ENCODE peak calls at places on chromosomes 12 and 14, in five cellular contexts. F is osteocyte; R is activated B cell treated with CpG ODN at 0.5 μM for 24 hours; U is effector CD4-positive, alpha-beta T cell; N is SW 1271. X is an unnamed sample.

GRCh38 chr12:92398565-92399309 is 253.1 kb upstream of the BTG1 start:
- DNase-seq in F (no peak), R (no peak), U (peak; percentile 14), N (no peak), X (no peak)

GRCh38 chr12:12470751-12471300 is 91.8 kb downstream of the DUSP16 start:
- DNase-seq in F (no peak), R (no peak), U (no peak), N (no peak), X (no peak)

GRCh38 chr12:109276160-109276559 is 32.9 kb downstream of the FOXN4 start:
- DNase-seq in F (no peak), R (no peak), U (no peak), N (no peak), X (no peak)

GRCh38 chr12:27531916-27532315 is 7.9 kb downstream of the PPFIBP1 start:
- DNase-seq in F (no peak), R (no peak), U (no peak), N (no peak), X (no peak)

GRCh38 chr12:56616924-56617323 is 13.2 kb downstream of the BAZ2A start:
- DNase-seq in F (no peak), R (no peak), U (no peak), N (no peak), X (no peak)

GRCh38 chr12:89185889-89186288 is 166.4 kb downstream of the DUSP6 start:
- DNase-seq in F (no peak), R (no peak), U (no peak), N (no peak), X (no peak)

GRCh38 chr12:115820661-115821060 is 456.8 kb downstream of the MED13L start:
- DNase-seq in F (no peak), R (no peak), U (no peak), N (no peak), X (no peak)

GRCh38 chr12:93712204-93712603 is 35.0 kb downstream of the CRADD start:
- DNase-seq in F (no peak), R (no peak), U (no peak), N (no peak), X (no peak)

GRCh38 chr14:50347521-50347920 is 35.4 kb downstream of the DMAC2L start:
- DNase-seq in F (no peak), R (no peak), U (no peak), N (no peak), X (no peak)

GRCh38 chr12:67966560-67966959 is 22.7 kb upstream of the IFNG-AS1 start:
- DNase-seq in F (no peak), R (no peak), U (no peak), N (no peak), X (no peak)

GRCh38 chr14:21703357-21704339 is 30.0 kb upstream of the OR4E1 start:
- DNase-seq in F (no peak), R (no peak), U (no peak), N (no peak), X (no peak)

GRCh38 chr14:86938356-86938755 is 1054.6 kb downstream of the GALC start:
- DNase-seq in F (no peak), R (no peak), U (no peak), N (no peak), X (peak; percentile 53)

GRCh38 chr12:19988918-19989317 is 379.4 kb upstream of the PDE3A start:
- DNase-seq in F (no peak), R (no peak), U (no peak), N (no peak), X (no peak)

GRCh38 chr12:76028649-76029277 is 2.8 kb downstream of the PHLDA1 start:
- DNase-seq in F (no peak), R (no peak), U (no peak), N (no peak), X (no peak)

GRCh38 chr14:31774567-31774966 is 213.4 kb downstream of the NUBPL start:
- DNase-seq in F (no peak), R (no peak), U (no peak), N (no peak), X (no peak)

GRCh38 chr12:111686574-111687105 is 787 bp downstream of the ACAD10 start:
- DNase-seq in F (no peak), R (no peak), U (no peak), N (no peak), X (no peak)

GRCh38 chr12:47791874-47792273 is 18.8 kb downstream of the SLC48A1 start:
- DNase-seq in F (no peak), R (no peak), U (no peak), N (no peak), X (no peak)

GRCh38 chr14:65846469-65846868 is 433.9 kb downstream of the FUT8 start:
- DNase-seq in F (no peak), R (no peak), U (no peak), N (no peak), X (no peak)

GRCh38 chr14:88554458-88555286 is at the start of gene PTPN21:
- DNase-seq in F (peak; percentile 88), R (peak; percentile 27), U (no peak), N (peak; percentile 12), X (no peak)

GRCh38 chr12:75692883-75693282 is 181.5 kb upstream of the KRR1 start:
- DNase-seq in F (no peak), R (no peak), U (no peak), N (no peak), X (no peak)

GRCh38 chr12:70648831-70649230 is 11.6 kb upstream of the PTPRB start:
- DNase-seq in F (no peak), R (no peak), U (no peak), N (no peak), X (no peak)

GRCh38 chr14:105248368-105249174 is at the start of gene BTBD6:
- DNase-seq in F (peak; percentile 94), R (peak; percentile 88), U (peak; percentile 84), N (peak; percentile 39), X (peak; percentile 4)

GRCh38 chr12:12721251-12721689 is 4.1 kb downstream of the CDKN1B start:
- DNase-seq in F (no peak), R (no peak), U (no peak), N (no peak), X (no peak)

GRCh38 chr12:12294215-12295005 is 27.6 kb upstream of the LRP6 start:
- DNase-seq in F (no peak), R (no peak), U (no peak), N (no peak), X (no peak)

GRCh38 chr12:113855998-113856397 is 110.1 kb downstream of the RBM19 start:
- DNase-seq in F (no peak), R (no peak), U (no peak), N (no peak), X (no peak)

GRCh38 chr12:122111070-122111750 is 32.7 kb downstream of the MLXIP start:
- DNase-seq in F (no peak), R (no peak), U (no peak), N (no peak), X (no peak)

X was measured in epithelial cell of proximal tubule.